ENCODE peak calls at places on chromosomes 7 and 10, in four cellular contexts. One of them, this sample, is unnamed.

GRCh38 chr7:15508258-15508657 is 53.6 kb downstream of the AGMO start:
- DNase-seq in HCT116: no peak
- DNase-seq in HepG2: no peak
- DNase-seq in GM12878: no peak
- DNase-seq in this sample: no peak

GRCh38 chr10:14573666-14574261 is 200.9 kb downstream of the FAM107B start:
- DNase-seq in HepG2: no peak
- DNase-seq in GM12878: no peak
- DNase-seq in HCT116: peak; percentile 33
- DNase-seq in this sample: no peak

GRCh38 chr7:49706106-49706505 is 67.3 kb upstream of the VWC2 start:
- DNase-seq in HepG2: no peak
- DNase-seq in HCT116: no peak
- DNase-seq in GM12878: no peak
- DNase-seq in this sample: no peak

GRCh38 chr7:131173148-131173890 is 154.4 kb upstream of the MKLN1 start:
- DNase-seq in HCT116: peak; percentile 24
- DNase-seq in GM12878: no peak
- DNase-seq in HepG2: no peak
- DNase-seq in this sample: no peak

GRCh38 chr7:121442845-121443244 is 46.7 kb upstream of the FAM3C start:
- DNase-seq in HepG2: no peak
- DNase-seq in GM12878: no peak
- DNase-seq in HCT116: peak; percentile 24
- DNase-seq in this sample: no peak

GRCh38 chr7:47452295-47452694 is 129.6 kb downstream of the TNS3 start:
- DNase-seq in HepG2: no peak
- DNase-seq in HCT116: no peak
- DNase-seq in GM12878: no peak
- DNase-seq in this sample: peak; percentile 68

GRCh38 chr7:7720193-7720592 is 1.8 kb upstream of the RPA3 start:
- DNase-seq in HepG2: no peak
- DNase-seq in GM12878: no peak
- DNase-seq in HCT116: no peak
- DNase-seq in this sample: no peak

GRCh38 chr7:105782391-105783063 is 93.9 kb downstream of the ATXN7L1 start:
- DNase-seq in HCT116: no peak
- DNase-seq in GM12878: no peak
- DNase-seq in HepG2: no peak
- DNase-seq in this sample: no peak

GRCh38 chr10:98340261-98340675 is 72.3 kb upstream of the LOXL4 start:
- DNase-seq in HCT116: no peak
- DNase-seq in HepG2: no peak
- DNase-seq in GM12878: peak; percentile 46
- DNase-seq in this sample: no peak

GRCh38 chr7:88314092-88314491 is 7.4 kb upstream of the STEAP4 start:
- DNase-seq in HepG2: no peak
- DNase-seq in HCT116: no peak
- DNase-seq in GM12878: no peak
- DNase-seq in this sample: no peak

GRCh38 chr7:94650652-94651051 is 5.3 kb downstream of the SGCE start:
- DNase-seq in HepG2: peak; percentile 87
- DNase-seq in GM12878: no peak
- DNase-seq in HCT116: no peak
- DNase-seq in this sample: no peak

GRCh38 chr7:12766416-12766815 is 79.0 kb downstream of the ARL4A start:
- DNase-seq in HCT116: no peak
- DNase-seq in HepG2: no peak
- DNase-seq in GM12878: no peak
- DNase-seq in this sample: no peak

GRCh38 chr10:117188399-117188798 is 8.9 kb upstream of the KCNK18 start:
- DNase-seq in GM12878: no peak
- DNase-seq in HCT116: no peak
- DNase-seq in HepG2: no peak
- DNase-seq in this sample: no peak

GRCh38 chr10:102068216-102068615 is 3.1 kb downstream of the HPS6 start:
- DNase-seq in HCT116: no peak
- DNase-seq in HepG2: no peak
- DNase-seq in GM12878: no peak
- DNase-seq in this sample: peak; percentile 32

GRCh38 chr10:110664483-110665420 is 20.6 kb downstream of the RBM20 start:
- DNase-seq in HCT116: peak; percentile 76
- DNase-seq in HepG2: peak; percentile 20
- DNase-seq in GM12878: no peak
- DNase-seq in this sample: no peak

GRCh38 chr10:64306888-64307287 is 785.7 kb downstream of the REEP3 start:
- DNase-seq in GM12878: no peak
- DNase-seq in HepG2: no peak
- DNase-seq in HCT116: no peak
- DNase-seq in this sample: no peak

GRCh38 chr7:90560730-90561129 is 35.4 kb upstream of the CDK14 start:
- DNase-seq in HCT116: no peak
- DNase-seq in GM12878: no peak
- DNase-seq in HepG2: no peak
- DNase-seq in this sample: no peak

GRCh38 chr10:75466016-75466415 is 34.6 kb downstream of the LRMDA start:
- DNase-seq in HCT116: no peak
- DNase-seq in HepG2: no peak
- DNase-seq in GM12878: no peak
- DNase-seq in this sample: no peak

GRCh38 chr7:47572101-47572460 is 9.8 kb downstream of the TNS3 start:
- DNase-seq in HepG2: no peak
- DNase-seq in GM12878: no peak
- DNase-seq in HCT116: no peak
- DNase-seq in this sample: peak; percentile 78

GRCh38 chr7:94258856-94259255 is 135.8 kb upstream of the COL1A2 start:
- DNase-seq in HCT116: no peak
- DNase-seq in HepG2: no peak
- DNase-seq in GM12878: no peak
- DNase-seq in this sample: no peak

GRCh38 chr10:124306520-124306919 is 112.2 kb downstream of the OAT start:
- DNase-seq in HCT116: no peak
- DNase-seq in HepG2: no peak
- DNase-seq in GM12878: no peak
- DNase-seq in this sample: no peak

GRCh38 chr10:124306922-124307371 is 111.8 kb downstream of the OAT start:
- DNase-seq in HepG2: no peak
- DNase-seq in HCT116: no peak
- DNase-seq in GM12878: no peak
- DNase-seq in this sample: no peak

GRCh38 chr10:124307531-124308350 is 111.0 kb downstream of the OAT start:
- DNase-seq in HepG2: no peak
- DNase-seq in GM12878: no peak
- DNase-seq in HCT116: no peak
- DNase-seq in this sample: no peak

GRCh38 chr10:124308351-124308645 is 110.4 kb downstream of the OAT start:
- DNase-seq in HCT116: no peak
- DNase-seq in GM12878: no peak
- DNase-seq in HepG2: no peak
- DNase-seq in this sample: no peak

GRCh38 chr10:124308811-124309210 is 109.9 kb downstream of the OAT start:
- DNase-seq in HepG2: no peak
- DNase-seq in HCT116: no peak
- DNase-seq in GM12878: no peak
- DNase-seq in this sample: no peak
- TF ChIP-seq JUND in HepG2: no peak
- TF ChIP-seq JUND in HCT116: no peak
- TF ChIP-seq JUND in GM12878: no peak
- TF ChIP-seq JUND in this sample: no peak

GRCh38 chr10:49572594-49573114 is 33.7 kb upstream of the ERCC6 start:
- DNase-seq in HCT116: no peak
- DNase-seq in HepG2: no peak
- DNase-seq in GM12878: no peak
- DNase-seq in this sample: no peak
- TF ChIP-seq JUND in HCT116: no peak
- TF ChIP-seq JUND in HepG2: no peak
- TF ChIP-seq JUND in GM12878: no peak
- TF ChIP-seq JUND in this sample: no peak

GRCh38 chr10:29345144-29345892 is 56.4 kb downstream of the LYZL1 start:
- DNase-seq in HCT116: no peak
- DNase-seq in HepG2: no peak
- DNase-seq in GM12878: no peak
- DNase-seq in this sample: no peak
- TF ChIP-seq JUND in HCT116: no peak
- TF ChIP-seq JUND in HepG2: no peak
- TF ChIP-seq JUND in GM12878: no peak
- TF ChIP-seq JUND in this sample: no peak

DNA sequence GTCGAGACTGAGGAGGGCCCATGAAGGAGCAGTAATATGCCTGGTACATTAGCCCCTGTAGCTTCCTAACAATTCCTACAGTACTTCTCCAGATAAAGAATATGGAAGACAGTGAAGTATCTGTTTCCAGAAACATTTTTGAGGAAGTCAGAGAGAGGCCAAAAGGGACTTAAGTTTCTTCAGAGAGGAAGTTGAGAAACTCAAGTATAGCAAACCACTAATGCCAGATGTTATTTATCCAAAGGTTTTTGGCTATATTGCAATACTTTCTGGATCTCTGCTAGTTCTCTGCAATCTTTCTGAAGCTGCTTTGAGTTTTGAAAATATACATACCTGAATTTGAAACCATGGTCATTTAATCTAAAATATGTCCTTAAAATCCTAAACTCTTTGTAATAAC is 64.7 kb downstream of the BICC1 start:
- DNase-seq in HepG2: no peak
- DNase-seq in HCT116: no peak
- DNase-seq in GM12878: no peak
- DNase-seq in this sample: no peak
- TF ChIP-seq JUND in HepG2: no peak
- TF ChIP-seq JUND in HCT116: no peak
- TF ChIP-seq JUND in GM12878: no peak
- TF ChIP-seq JUND in this sample: no peak

DNA sequence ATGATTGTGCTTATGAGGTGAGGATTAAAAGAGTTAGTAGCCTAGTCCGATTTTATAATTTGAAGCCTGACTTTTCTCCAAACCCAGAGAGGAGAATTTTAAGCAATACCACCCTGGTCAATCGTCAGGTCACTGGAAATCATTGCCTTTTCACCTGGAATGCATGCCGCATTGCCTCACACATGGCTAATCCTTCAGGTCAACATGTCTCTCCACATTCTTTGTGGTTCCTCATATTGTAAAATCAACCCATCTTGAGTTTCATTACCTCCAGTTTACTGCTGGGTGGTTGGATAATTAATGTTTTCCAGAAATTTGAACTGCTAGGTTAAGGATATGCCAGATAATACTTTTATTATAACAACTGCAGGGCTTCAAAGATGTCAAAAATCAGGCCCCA is 55.6 kb upstream of the SEMA3E start:
- DNase-seq in GM12878: no peak
- DNase-seq in HCT116: no peak
- DNase-seq in HepG2: no peak
- DNase-seq in this sample: no peak
- TF ChIP-seq JUND in GM12878: no peak
- TF ChIP-seq JUND in HCT116: no peak
- TF ChIP-seq JUND in HepG2: no peak
- TF ChIP-seq JUND in this sample: no peak

DNA sequence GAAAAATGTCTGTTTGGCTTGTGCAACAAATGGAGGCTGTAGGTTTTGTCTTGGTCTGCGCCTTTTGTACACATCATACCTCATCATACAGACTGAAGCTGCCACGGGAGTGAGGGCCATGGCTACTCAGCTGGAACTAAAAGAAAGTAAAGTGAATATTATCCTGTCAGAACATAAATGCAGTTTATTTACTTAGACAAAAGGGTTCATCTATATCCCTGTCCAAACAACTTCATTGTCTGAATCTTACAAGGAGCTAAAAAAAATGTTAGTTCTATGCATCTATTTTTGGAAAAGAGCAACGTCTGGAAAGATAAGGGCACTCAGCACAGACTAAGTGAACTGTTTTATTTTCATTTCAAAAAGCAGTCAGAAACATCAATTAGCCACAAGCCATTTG is 245.4 kb downstream of the FOXP2 start:
- DNase-seq in GM12878: no peak
- DNase-seq in HCT116: no peak
- DNase-seq in HepG2: no peak
- DNase-seq in this sample: no peak
- TF ChIP-seq JUND in GM12878: no peak
- TF ChIP-seq JUND in HCT116: no peak
- TF ChIP-seq JUND in HepG2: no peak
- TF ChIP-seq JUND in this sample: no peak

GRCh38 chr10:118594392-118595063 is 920 bp downstream of the PRLHR start:
- DNase-seq in GM12878: no peak
- DNase-seq in HCT116: no peak
- DNase-seq in HepG2: no peak
- DNase-seq in this sample: no peak
- TF ChIP-seq JUND in GM12878: no peak
- TF ChIP-seq JUND in HCT116: no peak
- TF ChIP-seq JUND in HepG2: no peak
- TF ChIP-seq JUND in this sample: no peak

GRCh38 chr7:126040114-126041045 is 1110.8 kb upstream of the POT1 start:
- DNase-seq in GM12878: no peak
- DNase-seq in HCT116: no peak
- DNase-seq in HepG2: no peak
- DNase-seq in this sample: no peak

DNA sequence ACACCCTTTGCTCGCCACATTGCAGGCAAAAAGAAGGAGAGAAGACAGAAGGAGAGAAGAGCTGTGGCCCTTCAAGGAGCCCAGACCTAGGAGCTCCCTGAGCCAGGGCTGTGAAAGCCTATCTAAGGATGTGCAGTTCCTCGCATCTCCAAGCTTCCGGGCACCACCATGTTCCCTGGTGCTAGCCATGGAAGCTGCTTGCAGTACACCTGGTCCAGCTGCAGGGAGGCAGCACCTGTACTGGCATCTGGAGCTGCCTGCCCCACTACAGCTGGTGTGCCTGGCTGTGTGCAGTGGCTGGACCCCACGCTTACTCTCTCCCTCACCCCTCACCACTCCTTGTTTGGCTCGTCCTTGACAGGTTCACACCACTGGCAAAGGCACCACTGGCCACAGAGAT is 1111.8 kb upstream of the POT1 start:
- DNase-seq in HepG2: no peak
- DNase-seq in GM12878: no peak
- DNase-seq in HCT116: no peak
- DNase-seq in this sample: no peak
- TF ChIP-seq JUND in HepG2: no peak
- TF ChIP-seq JUND in GM12878: no peak
- TF ChIP-seq JUND in HCT116: no peak
- TF ChIP-seq JUND in this sample: no peak

GRCh38 chr10:132001238-132001977 is 19.7 kb upstream of the BNIP3 start:
- DNase-seq in HCT116: no peak
- DNase-seq in GM12878: no peak
- DNase-seq in HepG2: peak; percentile 29
- DNase-seq in this sample: no peak
- TF ChIP-seq JUND in HCT116: no peak
- TF ChIP-seq JUND in GM12878: no peak
- TF ChIP-seq JUND in HepG2: no peak
- TF ChIP-seq JUND in this sample: no peak

DNA sequence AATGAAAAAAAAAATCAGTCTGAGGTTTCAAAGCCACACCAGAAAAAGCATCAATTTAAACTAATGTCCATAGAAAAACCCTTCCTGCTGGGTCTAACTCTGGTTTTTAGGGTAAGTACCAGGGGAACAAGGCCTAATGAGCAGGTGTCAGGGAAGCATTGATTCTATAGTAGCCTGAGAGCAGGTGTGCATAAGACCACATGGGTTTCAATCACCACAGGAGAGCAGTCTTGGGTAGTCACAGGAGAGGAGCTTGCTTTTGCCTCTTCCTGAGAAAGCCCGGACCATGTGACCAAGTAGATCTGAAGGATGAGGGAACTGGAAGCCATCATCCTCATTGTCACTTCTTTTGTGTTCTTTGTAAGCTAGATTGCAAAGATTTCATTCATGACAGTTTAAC is 66.3 kb upstream of the AGK start:
- DNase-seq in GM12878: no peak
- DNase-seq in HCT116: no peak
- DNase-seq in HepG2: no peak
- DNase-seq in this sample: no peak
- TF ChIP-seq JUND in GM12878: no peak
- TF ChIP-seq JUND in HCT116: no peak
- TF ChIP-seq JUND in HepG2: no peak
- TF ChIP-seq JUND in this sample: no peak

This sample was measured in T47D.